ENCODE peak calls at places on chromosomes 12 and 14, in four cellular contexts. S is K562, E is HepG2, Y is WTC11. Q is an unnamed sample.

GRCh38 chr12:131091413-131091975 is 137.8 kb downstream of the ADGRD1 start:
- DNase-seq in S (no peak), E (no peak), Y (peak), Q (no peak)

GRCh38 chr12:56247923-56248322 is 10.3 kb downstream of the ANKRD52 start:
- DNase-seq in S (no peak), E (no peak), Y (no peak), Q (no peak)

GRCh38 chr14:68147331-68147730 is 327.8 kb downstream of the RAD51B start:
- DNase-seq in S (no peak), E (no peak), Y (no peak), Q (no peak)

GRCh38 chr14:102717211-102717610 is 60.0 kb upstream of the TRAF3 start:
- DNase-seq in S (no peak), E (no peak), Y (no peak), Q (no peak)

GRCh38 chr14:91729756-91730155 is 2.1 kb downstream of the CATSPERB start:
- DNase-seq in S (no peak), E (no peak), Y (no peak), Q (no peak)

GRCh38 chr12:40175045-40175444 is 49.8 kb upstream of the LRRK2 start:
- DNase-seq in S (no peak), E (no peak), Y (no peak), Q (no peak)

GRCh38 chr14:103527408-103528157 is 1.4 kb upstream of the TRMT61A start:
- DNase-seq in S (no peak), E (no peak), Y (no peak), Q (no peak)

GRCh38 chr14:40417777-40418401 is 985.7 kb upstream of the FBXO33 start:
- DNase-seq in S (peak), E (peak), Y (peak), Q (peak)

GRCh38 chr14:61566537-61567225 is 128.6 kb upstream of the HIF1A start:
- DNase-seq in S (no peak), E (no peak), Y (no peak), Q (no peak)

GRCh38 chr12:123384318-123384993 is 524 bp downstream of the KMT5A start:
- DNase-seq in S (peak), E (no peak), Y (peak), Q (no peak)

GRCh38 chr12:51127050-51127729 is 43.8 kb upstream of the CSRNP2 start:
- DNase-seq in S (no peak), E (no peak), Y (no peak), Q (no peak)

GRCh38 chr14:37172024-37172869 is at the start of gene SLC25A21:
- DNase-seq in S (peak), E (peak), Y (peak), Q (peak)

GRCh38 chr14:104394606-104394910 is 185.0 kb upstream of the C14orf180 start:
- DNase-seq in S (no peak), E (no peak), Y (no peak), Q (no peak)

GRCh38 chr14:89451229-89451628 is 34.2 kb upstream of the FOXN3 start:
- DNase-seq in S (no peak), E (no peak), Y (no peak), Q (no peak)

GRCh38 chr12:100247765-100248164 is 19.1 kb downstream of the DEPDC4 start:
- DNase-seq in S (no peak), E (no peak), Y (no peak), Q (no peak)

GRCh38 chr12:4215862-4216541 is 57.6 kb upstream of the CCND2 start:
- DNase-seq in S (no peak), E (no peak), Y (no peak), Q (no peak)

GRCh38 chr12:92921877-92922276 is 7.2 kb downstream of the EEA1 start:
- DNase-seq in S (no peak), E (no peak), Y (no peak), Q (no peak)

GRCh38 chr14:103123634-103124500 is 606 bp downstream of the TNFAIP2 start:
- DNase-seq in S (no peak), E (no peak), Y (peak), Q (no peak)

GRCh38 chr12:132053338-132054330 is 90.5 kb downstream of the DDX51 start:
- DNase-seq in S (no peak), E (no peak), Y (no peak), Q (no peak)

GRCh38 chr12:105205322-105206048 is 30.5 kb downstream of the APPL2 start:
- DNase-seq in S (no peak), E (no peak), Y (no peak), Q (no peak)

GRCh38 chr14:62031504-62031903 is 269.3 kb downstream of the SNAPC1 start:
- DNase-seq in S (no peak), E (no peak), Y (no peak), Q (no peak)

GRCh38 chr14:53501361-53502320 is 348.5 kb upstream of the DDHD1 start:
- DNase-seq in S (no peak), E (no peak), Y (no peak), Q (no peak)

GRCh38 chr14:39755269-39755878 is 323.1 kb upstream of the FBXO33 start:
- DNase-seq in S (no peak), E (no peak), Y (no peak), Q (no peak)

GRCh38 chr12:59329457-59329856 is 266.4 kb upstream of the SLC16A7 start:
- DNase-seq in S (no peak), E (no peak), Y (no peak), Q (no peak)

GRCh38 chr12:9615420-9616135 is 7.9 kb upstream of the KLRB1 start:
- DNase-seq in S (no peak), E (no peak), Y (no peak), Q (no peak)

DNA sequence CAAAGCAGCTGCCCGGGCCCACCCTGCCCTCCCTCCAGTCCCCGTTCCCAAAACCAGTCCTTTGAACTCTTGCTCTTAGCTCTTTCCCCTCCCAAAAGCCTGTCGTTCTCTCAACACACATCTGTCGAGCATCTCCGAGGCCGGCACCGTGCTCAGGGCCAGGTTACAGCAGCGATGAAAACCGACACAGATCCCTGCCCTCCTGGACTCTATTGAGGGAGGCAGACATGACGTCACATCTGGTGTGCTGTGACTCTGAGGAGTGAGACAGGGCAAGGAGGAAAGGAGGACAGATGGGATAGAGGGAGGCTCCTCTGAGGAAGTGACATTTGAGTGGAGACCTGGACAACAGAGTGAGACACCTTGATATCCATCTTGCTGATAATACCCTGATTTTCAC is 34.6 kb upstream of the PWP1 start:
- DNase-seq in S (no peak), E (no peak), Y (no peak), Q (no peak)
- TF ChIP-seq ELF4 in S (no peak), E (no peak), Y (no peak), Q (no peak)

DNA sequence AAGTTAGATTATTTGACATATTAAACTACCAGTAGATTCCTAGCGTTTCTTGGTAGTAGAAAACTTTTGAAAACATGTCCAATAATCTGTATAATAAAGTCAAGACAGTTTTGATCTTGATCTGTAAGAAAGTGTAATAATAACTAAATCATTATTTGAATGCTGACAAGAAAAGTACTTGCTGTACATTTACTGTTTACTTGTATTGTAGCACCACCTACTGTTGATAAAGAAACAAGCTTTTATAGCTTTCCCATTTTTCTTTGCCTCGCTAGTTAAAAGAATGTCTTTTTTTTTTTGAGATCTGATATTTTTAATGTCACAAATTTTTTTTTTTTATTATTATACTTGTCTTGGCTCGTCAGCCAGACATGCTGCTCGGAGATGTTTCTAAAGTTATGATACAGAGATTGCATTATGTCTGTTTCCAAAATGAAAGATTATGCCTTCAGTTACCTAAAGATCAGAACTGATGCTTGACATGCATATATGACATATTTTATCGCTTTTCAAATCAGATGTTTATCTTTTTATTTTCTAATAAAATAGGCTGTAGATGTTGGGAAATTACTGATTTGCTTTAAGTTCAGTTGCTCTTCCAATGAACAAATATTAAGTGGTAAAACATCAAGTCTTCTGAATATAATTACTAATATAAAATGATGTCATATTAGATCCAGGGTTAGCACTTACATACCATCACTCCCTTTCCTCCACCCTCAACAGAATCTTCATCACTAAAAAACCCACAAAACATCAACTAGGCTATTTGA is 140.5 kb downstream of the AKAP6 start:
- DNase-seq in S (peak), E (peak), Y (no peak), Q (peak)
- TF ChIP-seq ELF4 in S (no peak), E (no peak), Y (no peak), Q (no peak)

DNA sequence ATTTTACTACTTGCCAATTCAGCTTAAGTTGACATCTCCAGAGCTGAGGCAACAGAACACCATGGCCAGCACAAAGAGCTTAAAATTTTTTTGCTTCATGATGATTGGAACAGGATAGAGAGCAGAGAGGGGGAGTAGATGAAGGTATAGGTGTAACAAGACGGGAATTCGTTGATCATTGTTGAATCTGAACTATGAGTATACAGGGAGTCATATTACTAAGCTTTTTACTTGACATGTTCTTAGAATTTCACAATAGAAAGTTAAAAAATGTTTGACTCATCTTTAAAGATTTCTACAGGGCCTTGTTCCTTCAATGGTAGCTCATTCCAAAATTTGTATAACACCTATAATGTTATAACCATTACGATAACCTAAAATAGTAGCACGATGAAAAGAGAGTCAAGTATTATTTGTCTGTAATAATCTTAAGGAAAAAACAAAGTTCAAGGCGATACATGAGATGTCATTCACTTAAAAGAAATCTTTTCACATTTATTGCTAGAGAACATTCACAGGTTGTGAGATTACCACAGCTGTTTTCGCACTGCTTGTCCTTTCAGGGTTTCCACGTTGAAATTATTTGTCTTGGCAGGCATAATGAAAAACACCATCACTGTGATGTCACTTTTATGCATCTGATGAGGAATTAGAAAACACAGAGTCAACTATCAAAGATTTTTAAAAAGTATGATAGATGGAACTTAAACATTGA is 33.9 kb downstream of the SPX start:
- DNase-seq in S (no peak), E (no peak), Y (no peak), Q (no peak)
- TF ChIP-seq ELF4 in S (no peak), E (no peak), Y (no peak), Q (no peak)

GRCh38 chr12:111636209-111636928 is 37.3 kb upstream of the ATXN2 start:
- DNase-seq in S (peak), E (peak), Y (peak), Q (no peak)
- TF ChIP-seq ELF4 in S (no peak), E (no peak), Y (no peak), Q (no peak)

GRCh38 chr14:75267141-75267601 is 11.5 kb upstream of the FOS start:
- DNase-seq in S (no peak), E (no peak), Y (no peak), Q (no peak)
- TF ChIP-seq ELF4 in S (no peak), E (no peak), Y (no peak), Q (no peak)

Q was measured in HEK293T.